ENCODE peak calls at places on chromosomes 7 and 10, in six cellular contexts. One of them, this sample, is unnamed. For H3K9me3, the result is how much of the 10 kb centered on the place peaks cover.

GRCh38 chr7:115060095-115060830 is 138.4 kb downstream of the MDFIC start:
- DNase-seq in H9: no peak
- DNase-seq in right cardiac atrium: no peak
- DNase-seq in thyroid gland: no peak
- DNase-seq in breast epithelium: no peak
- DNase-seq in hepatocyte: no peak
- DNase-seq in this sample: no peak

GRCh38 chr10:120917521-120918250 is 66.5 kb downstream of the WDR11 start:
- DNase-seq in H9: no peak
- DNase-seq in right cardiac atrium: no peak
- DNase-seq in thyroid gland: no peak
- DNase-seq in breast epithelium: no peak
- DNase-seq in hepatocyte: no peak
- DNase-seq in this sample: no peak

GRCh38 chr7:54823776-54824175 is 64.8 kb upstream of the SEC61G start:
- DNase-seq in H9: no peak
- DNase-seq in right cardiac atrium: no peak
- DNase-seq in thyroid gland: no peak
- DNase-seq in breast epithelium: no peak
- DNase-seq in hepatocyte: no peak
- DNase-seq in this sample: no peak

GRCh38 chr10:53903756-53904155 is 897.3 kb downstream of the PCDH15 start:
- DNase-seq in H9: no peak
- DNase-seq in right cardiac atrium: no peak
- DNase-seq in thyroid gland: no peak
- DNase-seq in breast epithelium: no peak
- DNase-seq in hepatocyte: no peak
- DNase-seq in this sample: no peak

GRCh38 chr10:76136876-76137420 is 705.5 kb downstream of the LRMDA start:
- DNase-seq in H9: no peak
- DNase-seq in right cardiac atrium: no peak
- DNase-seq in thyroid gland: no peak
- DNase-seq in breast epithelium: no peak
- DNase-seq in hepatocyte: no peak
- DNase-seq in this sample: no peak

GRCh38 chr7:26668821-26669220 is 195.6 kb downstream of the SKAP2 start:
- DNase-seq in H9: no peak
- DNase-seq in right cardiac atrium: no peak
- DNase-seq in thyroid gland: no peak
- DNase-seq in breast epithelium: no peak
- DNase-seq in hepatocyte: no peak
- DNase-seq in this sample: no peak

GRCh38 chr7:54878339-54878738 is 119.3 kb upstream of the SEC61G start:
- DNase-seq in H9: no peak
- DNase-seq in right cardiac atrium: no peak
- DNase-seq in thyroid gland: no peak
- DNase-seq in breast epithelium: no peak
- DNase-seq in hepatocyte: no peak
- DNase-seq in this sample: no peak

GRCh38 chr10:36640626-36641025 is 484.8 kb upstream of the ANKRD30A start:
- DNase-seq in H9: no peak
- DNase-seq in right cardiac atrium: no peak
- DNase-seq in thyroid gland: no peak
- DNase-seq in breast epithelium: no peak
- DNase-seq in hepatocyte: no peak
- DNase-seq in this sample: no peak

GRCh38 chr10:88810196-88810961 is 7.8 kb downstream of the LIPM start:
- DNase-seq in H9: peak
- DNase-seq in right cardiac atrium: no peak
- DNase-seq in thyroid gland: peak
- DNase-seq in breast epithelium: no peak
- DNase-seq in hepatocyte: peak
- DNase-seq in this sample: peak

GRCh38 chr7:84291756-84292155 is 97.2 kb upstream of the SEMA3A start:
- DNase-seq in H9: no peak
- DNase-seq in right cardiac atrium: no peak
- DNase-seq in thyroid gland: no peak
- DNase-seq in breast epithelium: no peak
- DNase-seq in hepatocyte: no peak
- DNase-seq in this sample: no peak

GRCh38 chr10:43265799-43266721 is 805 bp downstream of the RASGEF1A start:
- DNase-seq in H9: peak
- DNase-seq in right cardiac atrium: no peak
- DNase-seq in thyroid gland: peak
- DNase-seq in breast epithelium: no peak
- DNase-seq in hepatocyte: peak
- DNase-seq in this sample: peak

GRCh38 chr7:22874904-22875303 is 52.3 kb upstream of the TOMM7 start:
- DNase-seq in H9: no peak
- DNase-seq in right cardiac atrium: peak
- DNase-seq in thyroid gland: no peak
- DNase-seq in breast epithelium: no peak
- DNase-seq in hepatocyte: no peak
- DNase-seq in this sample: no peak

GRCh38 chr10:6062101-6062771 is at the start of gene IL2RA:
- DNase-seq in H9: peak
- DNase-seq in right cardiac atrium: no peak
- DNase-seq in thyroid gland: peak
- DNase-seq in breast epithelium: no peak
- DNase-seq in hepatocyte: no peak
- DNase-seq in this sample: peak

GRCh38 chr10:125076891-125077643 is 83.3 kb downstream of the CTBP2 start:
- DNase-seq in H9: no peak
- DNase-seq in right cardiac atrium: peak
- DNase-seq in thyroid gland: no peak
- DNase-seq in breast epithelium: no peak
- DNase-seq in hepatocyte: no peak
- DNase-seq in this sample: no peak

GRCh38 chr10:119315128-119316001 is 108.0 kb downstream of the GRK5 start:
- DNase-seq in H9: peak
- DNase-seq in right cardiac atrium: peak
- DNase-seq in thyroid gland: peak
- DNase-seq in breast epithelium: no peak
- DNase-seq in hepatocyte: peak
- DNase-seq in this sample: peak

GRCh38 chr7:117323877-117324699 is 1.2 kb upstream of the WNT2 start:
- DNase-seq in H9: peak
- DNase-seq in right cardiac atrium: peak
- DNase-seq in thyroid gland: peak
- DNase-seq in breast epithelium: peak
- DNase-seq in hepatocyte: peak
- DNase-seq in this sample: no peak

GRCh38 chr10:69278446-69278963 is at the start of gene HK1:
- DNase-seq in H9: no peak
- DNase-seq in right cardiac atrium: peak
- DNase-seq in thyroid gland: peak
- DNase-seq in breast epithelium: peak
- DNase-seq in hepatocyte: no peak
- DNase-seq in this sample: no peak

GRCh38 chr10:17428616-17429097 is 25.7 kb downstream of the ST8SIA6 start:
- DNase-seq in H9: no peak
- DNase-seq in right cardiac atrium: no peak
- DNase-seq in thyroid gland: no peak
- DNase-seq in breast epithelium: no peak
- DNase-seq in hepatocyte: no peak
- DNase-seq in this sample: peak

GRCh38 chr10:73950569-73950968 is 39.6 kb downstream of the PLAU start:
- DNase-seq in H9: peak
- DNase-seq in right cardiac atrium: no peak
- DNase-seq in thyroid gland: no peak
- DNase-seq in breast epithelium: peak
- DNase-seq in hepatocyte: no peak
- DNase-seq in this sample: no peak

GRCh38 chr7:43669286-43670081 is 59.8 kb downstream of the COA1 start:
- DNase-seq in H9: peak
- DNase-seq in right cardiac atrium: no peak
- DNase-seq in thyroid gland: no peak
- DNase-seq in breast epithelium: no peak
- DNase-seq in hepatocyte: no peak
- DNase-seq in this sample: peak

GRCh38 chr7:17822557-17823173 is 117.6 kb downstream of the SNX13 start:
- DNase-seq in H9: no peak
- DNase-seq in right cardiac atrium: no peak
- DNase-seq in thyroid gland: no peak
- DNase-seq in breast epithelium: no peak
- DNase-seq in hepatocyte: no peak
- DNase-seq in this sample: no peak

DNA sequence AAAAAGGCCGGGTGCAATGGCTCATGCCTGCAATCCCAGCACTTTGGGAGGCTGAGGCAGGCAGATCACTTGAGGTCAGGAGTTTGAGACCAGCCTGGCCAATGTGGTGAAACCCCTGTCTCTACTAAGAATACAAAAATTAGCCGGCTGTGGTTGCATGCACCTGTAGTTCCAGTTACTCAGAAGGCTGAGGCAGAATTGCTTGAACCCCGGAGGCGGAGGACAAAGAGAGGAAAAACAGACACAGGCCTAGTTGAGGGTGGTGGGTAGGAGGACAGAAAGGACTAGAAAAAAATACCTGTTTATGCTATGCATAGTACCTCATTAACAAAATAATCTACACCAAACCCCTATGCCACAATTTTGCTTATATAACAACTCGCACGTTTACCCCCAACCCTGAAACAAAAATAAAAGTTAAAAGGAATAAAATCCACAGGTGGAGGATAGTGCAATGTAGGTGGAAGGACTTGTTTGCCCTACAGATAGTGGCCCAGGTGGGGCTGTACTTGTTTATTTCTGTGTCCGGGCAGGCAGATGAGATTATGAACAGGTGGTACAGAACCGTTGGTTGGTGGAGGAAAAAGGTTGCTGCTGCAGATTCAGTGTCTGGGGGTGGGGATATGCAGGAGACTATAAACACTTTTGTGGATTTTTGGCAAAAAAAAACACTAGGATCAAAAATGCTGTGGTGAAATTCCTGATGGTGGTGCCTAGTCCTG is 5.1 kb downstream of the ZNF680 start:
- DNase-seq in H9: no peak
- DNase-seq in right cardiac atrium: no peak
- DNase-seq in thyroid gland: no peak
- DNase-seq in breast epithelium: no peak
- DNase-seq in hepatocyte: no peak
- DNase-seq in this sample: no peak
- H3K9me3 ChIP-seq in H9: under half
- H3K9me3 ChIP-seq in right cardiac atrium: under half
- H3K9me3 ChIP-seq in thyroid gland: under half
- H3K9me3 ChIP-seq in breast epithelium: under half
- H3K9me3 ChIP-seq in hepatocyte: under half
- H3K9me3 ChIP-seq in this sample: under half

GRCh38 chr10:127908106-127908957 is 1.4 kb downstream of the PTPRE start:
- DNase-seq in H9: no peak
- DNase-seq in right cardiac atrium: no peak
- DNase-seq in thyroid gland: peak
- DNase-seq in breast epithelium: no peak
- DNase-seq in hepatocyte: no peak
- DNase-seq in this sample: no peak

GRCh38 chr10:127904931-127905622 is 1.8 kb upstream of the PTPRE start:
- DNase-seq in H9: peak
- DNase-seq in right cardiac atrium: no peak
- DNase-seq in thyroid gland: no peak
- DNase-seq in breast epithelium: no peak
- DNase-seq in hepatocyte: peak
- DNase-seq in this sample: no peak

GRCh38 chr10:127907411-127908105 is 655 bp downstream of the PTPRE start:
- DNase-seq in H9: no peak
- DNase-seq in right cardiac atrium: peak
- DNase-seq in thyroid gland: peak
- DNase-seq in breast epithelium: peak
- DNase-seq in hepatocyte: peak
- DNase-seq in this sample: peak

GRCh38 chr10:127905623-127906261 is 1.2 kb upstream of the PTPRE start:
- DNase-seq in H9: peak
- DNase-seq in right cardiac atrium: no peak
- DNase-seq in thyroid gland: no peak
- DNase-seq in breast epithelium: no peak
- DNase-seq in hepatocyte: no peak
- DNase-seq in this sample: no peak

GRCh38 chr10:127906548-127907377 is at the start of gene PTPRE:
- DNase-seq in H9: peak
- DNase-seq in right cardiac atrium: peak
- DNase-seq in thyroid gland: peak
- DNase-seq in breast epithelium: peak
- DNase-seq in hepatocyte: peak
- DNase-seq in this sample: peak
- H3K27ac ChIP-seq in H9: no peak
- H3K27ac ChIP-seq in right cardiac atrium: peak
- H3K27ac ChIP-seq in thyroid gland: peak
- H3K27ac ChIP-seq in breast epithelium: peak
- H3K27ac ChIP-seq in hepatocyte: peak
- H3K27ac ChIP-seq in this sample: no peak

GRCh38 chr7:128168667-128169210 is 72.3 kb upstream of the LEP start:
- DNase-seq in H9: peak
- DNase-seq in right cardiac atrium: peak
- DNase-seq in thyroid gland: peak
- DNase-seq in breast epithelium: no peak
- DNase-seq in hepatocyte: peak
- DNase-seq in this sample: no peak
- H3K9me3 ChIP-seq in H9: under half
- H3K9me3 ChIP-seq in right cardiac atrium: under half
- H3K9me3 ChIP-seq in thyroid gland: under half
- H3K9me3 ChIP-seq in breast epithelium: under half
- H3K9me3 ChIP-seq in hepatocyte: under half
- H3K9me3 ChIP-seq in this sample: under half

GRCh38 chr10:44465430-44466115 is 80.7 kb upstream of the CXCL12 start:
- DNase-seq in H9: no peak
- DNase-seq in right cardiac atrium: no peak
- DNase-seq in thyroid gland: no peak
- DNase-seq in breast epithelium: no peak
- DNase-seq in hepatocyte: no peak
- DNase-seq in this sample: no peak

GRCh38 chr10:44464503-44464902 is 79.6 kb upstream of the CXCL12 start:
- DNase-seq in H9: no peak
- DNase-seq in right cardiac atrium: no peak
- DNase-seq in thyroid gland: no peak
- DNase-seq in breast epithelium: no peak
- DNase-seq in hepatocyte: no peak
- DNase-seq in this sample: no peak

GRCh38 chr10:44467900-44468299 is 83.0 kb upstream of the CXCL12 start:
- DNase-seq in H9: no peak
- DNase-seq in right cardiac atrium: no peak
- DNase-seq in thyroid gland: no peak
- DNase-seq in breast epithelium: no peak
- DNase-seq in hepatocyte: no peak
- DNase-seq in this sample: no peak

GRCh38 chr10:44467090-44467489 is 82.2 kb upstream of the CXCL12 start:
- DNase-seq in H9: no peak
- DNase-seq in right cardiac atrium: no peak
- DNase-seq in thyroid gland: no peak
- DNase-seq in breast epithelium: no peak
- DNase-seq in hepatocyte: no peak
- DNase-seq in this sample: no peak

DNA sequence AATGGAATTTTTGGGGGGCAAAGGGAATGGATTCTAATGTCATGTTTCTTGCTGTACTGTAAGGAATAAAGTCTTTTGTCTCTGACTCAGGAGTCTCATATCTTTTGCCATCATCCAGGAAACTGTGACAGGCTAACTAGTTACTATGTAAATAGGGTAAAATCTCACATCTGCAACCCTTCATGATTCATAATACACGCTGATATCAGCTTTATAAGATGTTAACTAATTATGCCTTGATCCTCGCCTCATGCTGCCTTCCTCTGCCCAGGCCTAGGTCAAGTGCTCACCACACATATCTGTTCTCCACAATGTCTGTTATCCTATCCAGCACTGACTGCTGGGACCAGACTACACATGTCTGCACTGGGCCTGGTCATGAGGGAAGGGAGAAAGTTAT is 81.3 kb upstream of the CXCL12 start:
- DNase-seq in H9: no peak
- DNase-seq in right cardiac atrium: no peak
- DNase-seq in thyroid gland: no peak
- DNase-seq in breast epithelium: no peak
- DNase-seq in hepatocyte: no peak
- DNase-seq in this sample: no peak
- H3K27ac ChIP-seq in H9: no peak
- H3K27ac ChIP-seq in right cardiac atrium: no peak
- H3K27ac ChIP-seq in thyroid gland: no peak
- H3K27ac ChIP-seq in breast epithelium: no peak
- H3K27ac ChIP-seq in hepatocyte: no peak
- H3K27ac ChIP-seq in this sample: no peak